ENCODE peak calls at places on chromosomes 12 and 14, in five cellular contexts. G is body of pancreas, U is skeletal muscle cell, P is heart right ventricle, J is dorsolateral prefrontal cortex. K is an unnamed sample.

GRCh38 chr12:25797949-25798348 is 160.5 kb upstream of the RASSF8 start:
- DNase-seq in G (no peak), U (no peak), P (no peak), J (no peak), K (no peak)

GRCh38 chr12:70535896-70536374 is 101.3 kb downstream of the PTPRB start:
- DNase-seq in P (peak), J (peak), U (no peak), G (no peak), K (no peak)

GRCh38 chr14:68561531-68562007 is 231.3 kb downstream of the ZFP36L1 start:
- DNase-seq in U (no peak), J (no peak), P (no peak), G (no peak), K (no peak)

GRCh38 chr12:51521554-51522276 is 69.3 kb upstream of the SCN8A start:
- DNase-seq in J (no peak), P (no peak), G (no peak), U (no peak), K (peak)

GRCh38 chr12:76611533-76611932 is 52.0 kb upstream of the OSBPL8 start:
- DNase-seq in J (no peak), G (no peak), P (no peak), U (peak), K (no peak)

GRCh38 chr14:28751467-28752058 is 15.0 kb upstream of the FOXG1 start:
- DNase-seq in P (no peak), J (peak), U (no peak), G (peak), K (peak)

GRCh38 chr14:100590726-100591452 is 3.7 kb upstream of the BEGAIN start:
- DNase-seq in P (no peak), G (no peak), J (no peak), U (no peak), K (no peak)

GRCh38 chr14:100147181-100147631 is 12.2 kb downstream of the DEGS2 start:
- DNase-seq in P (no peak), U (no peak), J (no peak), G (no peak), K (peak)

GRCh38 chr14:65044596-65044959 is 57.7 kb downstream of the MAX start:
- DNase-seq in J (peak), P (no peak), U (no peak), G (no peak), K (peak)

GRCh38 chr12:47811581-47812484 is 7.9 kb downstream of the HDAC7 start:
- DNase-seq in J (no peak), U (peak), P (peak), G (no peak), K (no peak)

GRCh38 chr14:59093889-59094288 is 94.6 kb upstream of the DAAM1 start:
- DNase-seq in J (no peak), U (no peak), G (no peak), P (no peak), K (no peak)

DNA sequence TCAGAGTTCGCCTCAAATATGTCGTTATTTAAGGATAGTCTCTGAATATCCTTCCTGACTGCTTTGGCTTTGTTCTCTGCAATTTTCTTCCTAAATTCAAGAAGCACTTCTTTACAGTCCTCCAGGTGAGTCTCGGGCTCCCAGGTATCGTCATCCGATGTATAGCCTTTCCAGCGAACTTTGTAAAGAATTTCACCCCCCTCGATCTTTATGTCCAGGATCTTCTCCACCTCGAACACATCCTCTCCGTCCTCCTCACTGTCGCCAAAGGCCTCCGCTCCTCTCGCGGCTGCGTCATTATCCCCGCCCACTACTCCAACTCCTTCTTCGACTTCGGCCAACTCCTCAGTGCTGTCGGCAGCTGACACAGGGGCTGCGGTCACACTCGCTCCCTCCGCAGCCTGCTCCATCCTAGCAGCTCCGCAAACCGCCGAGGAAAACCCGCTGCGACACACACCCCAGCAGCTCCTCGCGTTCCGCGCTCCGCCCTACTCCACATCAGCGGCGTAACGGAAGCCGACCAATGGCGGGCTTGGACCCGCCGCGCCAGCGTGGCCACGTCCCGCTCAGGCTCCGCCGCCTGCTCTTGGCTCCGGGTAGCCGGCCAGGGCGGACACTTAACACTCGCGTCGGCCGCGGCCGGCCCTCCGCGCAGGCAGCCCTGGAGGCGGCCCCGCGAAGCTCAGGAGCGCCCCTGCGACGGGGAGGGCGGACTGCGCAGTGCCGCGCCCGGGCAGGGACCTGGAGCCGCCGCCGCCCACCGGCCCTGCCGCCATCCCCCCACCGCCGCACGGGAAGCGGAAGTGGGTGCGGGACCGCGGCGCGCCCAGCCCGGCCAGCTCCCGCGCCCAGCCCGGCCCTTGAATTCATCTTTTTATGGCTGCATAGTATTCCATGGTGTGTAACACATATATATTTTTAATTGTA is 4.1 kb downstream of the CD163L1 start:
- DNase-seq in J (no peak), U (peak), P (peak), G (peak), K (no peak)
- H3K4me3 ChIP-seq in J (peak), U (peak), P (peak), G (no peak), K (no peak)

GRCh38 chr14:74491952-74492351 is 1.2 kb downstream of the NPC2 start:
- DNase-seq in G (no peak), P (no peak), J (no peak), U (no peak), K (no peak)
- H3K4me3 ChIP-seq in G (no peak), P (peak), J (peak), U (peak), K (no peak)

GRCh38 chr12:97182719-97183118 is 275.7 kb downstream of the NEDD1 start:
- DNase-seq in G (no peak), P (no peak), U (no peak), J (no peak), K (no peak)

GRCh38 chr12:97177482-97177881 is 270.4 kb downstream of the NEDD1 start:
- DNase-seq in J (no peak), P (no peak), G (no peak), U (no peak), K (no peak)

GRCh38 chr12:97181571-97182265 is 274.7 kb downstream of the NEDD1 start:
- DNase-seq in U (no peak), J (no peak), G (no peak), P (no peak), K (no peak)
- H3K4me3 ChIP-seq in U (no peak), J (no peak), G (no peak), P (no peak), K (no peak)

DNA sequence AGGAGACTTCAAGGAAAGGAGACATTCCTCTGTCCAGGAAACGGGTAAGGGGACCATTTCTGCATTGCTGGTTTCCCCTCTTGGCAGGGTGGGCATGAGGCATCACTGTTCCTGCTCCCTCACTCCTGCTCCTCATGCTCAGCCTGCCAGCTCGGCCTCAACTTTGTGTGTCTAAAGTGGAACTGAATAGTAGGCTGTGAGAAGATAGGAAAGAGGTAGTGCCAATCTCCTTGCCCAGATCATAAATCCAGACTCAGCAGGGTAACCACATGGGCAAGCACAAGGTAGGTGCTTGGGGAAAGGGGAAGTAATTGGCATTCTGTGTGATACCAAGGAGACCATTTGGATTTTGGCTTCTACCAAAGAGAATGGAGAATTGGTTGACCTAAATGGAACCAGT is 2.6 kb downstream of the LTB4R start:
- DNase-seq in G (no peak), J (no peak), U (no peak), P (no peak), K (no peak)
- H3K4me3 ChIP-seq in G (no peak), J (no peak), U (no peak), P (peak), K (no peak)

GRCh38 chr12:114414866-114415524 is 9.1 kb upstream of the TBX5 start:
- DNase-seq in J (no peak), P (no peak), G (no peak), U (no peak), K (no peak)

GRCh38 chr12:114414031-114414865 is 8.3 kb upstream of the TBX5 start:
- DNase-seq in G (no peak), J (no peak), P (no peak), U (no peak), K (no peak)

GRCh38 chr12:114411081-114411836 is 5.3 kb upstream of the TBX5 start:
- DNase-seq in P (no peak), J (no peak), U (no peak), G (no peak), K (no peak)

GRCh38 chr12:114412307-114412706 is 6.4 kb upstream of the TBX5 start:
- DNase-seq in J (no peak), P (no peak), U (no peak), G (no peak), K (no peak)

GRCh38 chr12:114412825-114413749 is 7.1 kb upstream of the TBX5 start:
- DNase-seq in G (no peak), U (no peak), J (no peak), P (no peak), K (no peak)
- H3K4me3 ChIP-seq in G (no peak), U (no peak), J (no peak), P (no peak), K (no peak)

DNA sequence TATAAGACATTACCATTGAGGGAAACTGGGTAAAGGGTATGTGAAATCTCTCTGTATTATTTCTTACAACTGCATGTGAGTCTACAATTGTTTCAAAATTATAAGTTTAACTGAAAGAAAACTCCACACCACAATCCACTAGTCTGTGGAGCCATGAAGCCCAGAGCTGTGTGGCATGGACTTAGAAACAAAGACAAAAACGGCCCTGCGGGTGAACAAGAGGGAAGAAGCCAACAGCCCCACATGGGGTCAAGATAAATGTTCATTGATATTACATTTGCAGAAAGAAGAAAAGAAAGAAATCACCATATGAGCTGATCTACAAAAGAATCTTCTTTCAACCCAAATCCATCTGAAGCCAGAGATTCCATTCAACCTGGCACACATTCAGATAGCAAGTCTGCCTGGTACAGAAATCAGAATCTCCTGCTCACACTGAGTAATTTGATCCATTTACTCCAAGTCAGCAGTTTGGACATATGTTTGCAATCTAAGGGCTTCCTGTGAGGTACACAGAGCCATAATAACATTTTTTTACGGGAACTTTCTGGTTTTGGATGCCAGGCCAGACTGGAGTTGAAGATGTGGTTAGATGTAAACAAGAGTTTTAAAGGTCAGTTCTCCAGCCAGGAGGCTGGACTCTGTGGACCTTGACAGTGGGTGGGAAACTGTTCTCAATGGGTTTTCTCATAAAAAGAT is 18.0 kb upstream of the TSPAN11 start:
- DNase-seq in U (peak), P (no peak), G (no peak), J (no peak), K (no peak)
- H3K4me3 ChIP-seq in U (no peak), P (no peak), G (no peak), J (no peak), K (no peak)

DNA sequence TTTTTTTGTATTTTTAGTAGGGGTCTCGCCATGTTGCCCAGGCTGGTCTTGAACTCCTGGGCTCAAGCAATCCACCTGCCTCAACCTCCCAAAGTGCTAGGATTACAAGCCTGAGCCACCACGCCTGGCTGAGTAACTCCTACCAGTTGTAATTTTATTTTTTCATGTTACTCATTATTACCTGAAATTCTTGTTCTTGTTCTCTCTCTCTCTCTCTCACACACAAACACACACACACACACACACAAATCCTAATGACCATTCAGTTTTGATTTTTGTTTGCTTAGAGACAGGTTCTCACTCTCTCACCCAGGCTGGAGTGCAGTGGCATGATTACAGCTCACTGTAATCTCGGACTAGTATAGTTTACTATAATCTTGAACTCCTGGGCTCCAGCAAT is 30.2 kb downstream of the DNAL1 start:
- DNase-seq in G (no peak), P (no peak), U (no peak), J (no peak), K (no peak)
- H3K4me3 ChIP-seq in G (no peak), P (no peak), U (no peak), J (no peak), K (no peak)

GRCh38 chr12:94481734-94482133 is 22.1 kb upstream of the CEP83 start:
- DNase-seq in P (no peak), U (no peak), G (no peak), J (no peak), K (no peak)
- H3K4me3 ChIP-seq in P (no peak), U (no peak), G (no peak), J (no peak), K (no peak)

DNA sequence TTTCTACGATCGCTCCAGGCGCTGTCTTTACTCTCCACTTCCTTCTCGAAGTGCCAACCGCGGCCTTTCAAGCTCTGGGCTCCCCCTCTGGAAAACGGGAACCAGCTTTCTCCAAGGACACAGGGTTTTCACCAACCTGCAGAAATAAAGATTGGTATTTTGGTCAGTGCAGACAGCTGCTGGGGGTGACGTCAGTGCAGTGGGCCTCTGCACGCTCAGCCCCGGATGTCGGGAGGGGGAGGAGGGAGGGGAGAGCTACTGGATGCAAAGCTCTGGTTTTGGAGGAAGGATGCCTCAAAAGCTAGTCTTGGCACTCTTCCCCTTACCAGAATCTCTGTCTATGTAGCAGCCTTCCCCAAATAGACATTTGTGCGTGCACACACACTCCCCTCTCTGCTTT is 19.9 kb downstream of the HRK start:
- DNase-seq in P (peak), G (peak), U (peak), J (peak), K (peak)
- H3K4me3 ChIP-seq in P (no peak), G (no peak), U (peak), J (peak), K (no peak)

GRCh38 chr14:94174622-94175402 is 690 bp downstream of the PPP4R4 start:
- DNase-seq in U (no peak), G (peak), J (no peak), P (no peak), K (no peak)

GRCh38 chr14:94173471-94173884 is 644 bp upstream of the PPP4R4 start:
- DNase-seq in G (peak), U (no peak), J (no peak), P (no peak), K (no peak)

GRCh38 chr14:94176808-94177207 is 2.7 kb downstream of the PPP4R4 start:
- DNase-seq in J (no peak), U (no peak), P (no peak), G (no peak), K (no peak)

GRCh38 chr14:94173885-94174621 is at the start of gene PPP4R4:
- DNase-seq in U (peak), G (peak), J (peak), P (peak), K (peak)

GRCh38 chr14:94175403-94176146 is 1.5 kb downstream of the PPP4R4 start:
- DNase-seq in J (no peak), P (no peak), U (no peak), G (no peak), K (no peak)
- H3K4me3 ChIP-seq in J (peak), P (peak), U (no peak), G (no peak), K (no peak)

K was measured in Jurkat, Clone E6-1.